ENCODE peak calls at places on chromosomes 2 and 18, in eight cellular contexts. M, C, I, Y, N, G, D and O are unnamed samples.

GRCh38 chr2:177010134-177010533 is 202.5 kb upstream of the HNRNPA3 start:
- DNase-seq in M (no peak), C (no peak), I (no peak), Y (no peak), N (no peak), G (no peak), D (no peak), O (no peak)

GRCh38 chr2:21468609-21469008 is 344.8 kb downstream of the TDRD15 start:
- DNase-seq in M (no peak), C (no peak), I (no peak), Y (no peak), N (no peak), G (no peak), D (no peak), O (no peak)

GRCh38 chr2:98563394-98563793 is 44.9 kb downstream of the COA5 start:
- DNase-seq in M (no peak), C (no peak), I (no peak), Y (no peak), N (no peak), G (no peak), D (peak; percentile 13), O (no peak)

GRCh38 chr18:37266290-37266689 is 299.3 kb downstream of the CELF4 start:
- DNase-seq in M (no peak), C (no peak), I (no peak), Y (no peak), N (no peak), G (no peak), D (no peak), O (no peak)

GRCh38 chr2:127161176-127162136 is 54.5 kb upstream of the BIN1 start:
- DNase-seq in M (no peak), C (peak; percentile 54), I (no peak), Y (no peak), N (no peak), G (no peak), D (no peak), O (no peak)

GRCh38 chr18:7065736-7066135 is 51.9 kb downstream of the LAMA1 start:
- DNase-seq in M (no peak), C (no peak), I (no peak), Y (no peak), N (no peak), G (no peak), D (no peak), O (no peak)

GRCh38 chr2:170679607-170680079 is 35.5 kb upstream of the SP5 start:
- DNase-seq in M (no peak), C (no peak), I (no peak), Y (no peak), N (no peak), G (no peak), D (no peak), O (peak; percentile 47)

GRCh38 chr18:22169011-22169888 is at the start of gene GATA6:
- DNase-seq in M (peak; percentile 94), C (peak; percentile 96), I (no peak), Y (peak; percentile 92), N (peak; percentile 70), G (peak; percentile 94), D (peak; percentile 96), O (peak; percentile 94)

GRCh38 chr2:182132605-182133004 is 147.0 kb downstream of the PPP1R1C start:
- DNase-seq in M (peak; percentile 12), C (no peak), I (no peak), Y (no peak), N (no peak), G (no peak), D (no peak), O (no peak)

GRCh38 chr2:179917272-179917671 is 55.9 kb upstream of the ZNF385B start:
- DNase-seq in M (peak; percentile 77), C (no peak), I (no peak), Y (no peak), N (no peak), G (no peak), D (no peak), O (no peak)

GRCh38 chr18:59667488-59667887 is 29.7 kb downstream of the CCBE1 start:
- DNase-seq in M (no peak), C (no peak), I (no peak), Y (no peak), N (no peak), G (no peak), D (no peak), O (no peak)

GRCh38 chr18:59662008-59662701 is 35.1 kb downstream of the CCBE1 start:
- DNase-seq in M (peak; percentile 65), C (no peak), I (no peak), Y (no peak), N (no peak), G (no peak), D (no peak), O (no peak)

GRCh38 chr18:59664329-59664728 is 32.9 kb downstream of the CCBE1 start:
- DNase-seq in M (no peak), C (no peak), I (no peak), Y (no peak), N (no peak), G (no peak), D (no peak), O (no peak)

GRCh38 chr18:59663096-59663495 is 34.1 kb downstream of the CCBE1 start:
- DNase-seq in M (no peak), C (no peak), I (no peak), Y (no peak), N (no peak), G (no peak), D (no peak), O (no peak)

DNA sequence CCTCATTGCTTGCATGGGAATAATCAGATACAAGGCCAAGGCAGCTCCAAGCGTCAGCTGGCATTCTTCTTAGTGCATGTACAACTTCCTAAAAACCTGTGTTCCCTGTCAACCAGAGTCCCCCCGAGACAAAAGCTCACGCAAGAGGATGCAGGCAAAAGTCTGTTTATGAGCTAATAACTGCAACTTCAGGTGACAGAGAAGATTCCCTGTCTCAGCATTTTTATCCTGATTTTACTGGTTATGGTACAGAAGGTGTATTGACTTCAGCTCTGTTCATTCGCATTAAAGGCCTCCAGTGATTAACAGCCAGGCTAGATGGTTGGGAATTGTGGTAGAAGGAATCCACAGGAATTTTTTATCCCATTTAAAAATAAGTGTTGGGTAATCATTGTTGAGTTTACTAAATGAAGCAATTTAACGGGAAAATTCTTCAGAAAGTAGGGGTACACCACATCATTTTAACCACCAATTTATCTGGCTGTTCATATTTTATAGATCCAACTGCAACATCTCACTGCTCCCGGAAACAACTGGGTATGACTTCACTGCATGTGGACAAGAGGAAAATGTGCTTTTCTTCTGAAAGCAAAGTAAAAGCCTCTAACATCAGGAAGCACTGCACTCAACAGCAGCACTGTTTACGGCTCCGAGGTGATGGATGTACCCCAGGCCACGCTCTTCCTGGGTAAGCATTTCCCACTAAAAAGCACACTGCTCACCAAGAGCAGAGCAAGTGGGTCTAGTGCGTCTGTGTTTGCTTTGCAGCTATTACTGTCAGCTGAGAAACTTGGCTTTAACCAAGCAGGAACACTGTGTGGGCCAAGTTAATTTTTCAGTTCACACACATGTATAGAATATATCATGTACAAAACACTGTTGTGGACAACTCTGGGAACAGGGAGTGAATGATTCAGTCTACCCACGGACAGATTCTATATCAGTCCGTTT is 31.9 kb downstream of the CCBE1 start:
- DNase-seq in M (peak; percentile 66), C (no peak), I (no peak), Y (no peak), N (no peak), G (no peak), D (no peak), O (no peak)
- H3K4me1 ChIP-seq in M (peaks cover 37% of the 10 kb centered on the region), C (peaks cover 10% of the 10 kb centered on the region), I (no peaks in the 10 kb centered on the region), Y (no peaks in the 10 kb centered on the region), N (no peaks in the 10 kb centered on the region), G (no peaks in the 10 kb centered on the region), D (peaks cover 9% of the 10 kb centered on the region), O (no peaks in the 10 kb centered on the region)

DNA sequence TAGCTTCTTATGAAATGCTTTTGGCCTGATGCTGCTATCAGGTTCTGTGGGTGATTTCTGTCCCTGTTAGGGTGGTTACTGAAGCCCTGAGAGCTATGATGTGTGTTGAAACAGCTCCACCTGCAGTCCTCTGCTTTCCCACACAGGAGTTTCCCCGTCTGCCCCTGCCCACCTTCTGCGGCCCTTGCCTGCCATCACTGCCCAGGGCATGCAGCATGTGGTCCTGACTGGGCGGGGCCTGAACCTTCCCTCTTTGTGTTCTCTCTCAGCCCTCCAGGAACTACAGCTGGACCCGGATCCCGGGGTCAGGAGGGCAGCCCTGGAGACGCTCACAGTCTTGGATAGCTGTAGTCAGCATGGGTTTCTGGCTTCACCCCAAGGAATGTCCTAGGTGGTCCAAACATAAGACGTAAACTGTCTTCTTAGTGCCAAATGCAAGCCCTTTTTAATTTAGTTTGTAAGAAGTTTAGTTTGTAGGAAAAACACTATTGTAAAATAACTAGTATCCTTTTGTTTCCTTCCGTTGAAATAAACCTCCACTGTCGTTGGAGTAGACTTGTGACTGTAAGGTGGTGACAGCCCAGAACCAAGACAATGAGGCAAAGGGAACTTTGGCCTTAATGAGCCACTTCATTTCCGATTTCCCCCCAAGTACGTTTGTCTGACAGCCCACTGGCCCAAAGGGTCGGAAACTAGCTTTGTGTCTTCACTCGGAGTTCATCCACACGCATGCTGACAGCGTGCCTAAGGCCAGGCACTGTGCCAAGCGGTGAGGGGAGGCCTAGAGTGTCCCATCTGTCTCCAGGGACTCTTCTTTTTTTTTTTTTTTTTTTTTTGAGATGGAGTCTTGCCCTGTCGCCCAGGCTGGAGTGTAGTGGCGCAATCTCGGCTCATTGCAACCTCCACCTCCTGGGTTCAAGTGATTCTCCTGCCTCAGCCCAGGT is 21.2 kb downstream of the HJURP start:
- DNase-seq in M (peak; percentile 69), C (no peak), I (peak; percentile 38), Y (no peak), N (no peak), G (no peak), D (no peak), O (no peak)
- TF ChIP-seq CTCF in M (peak; percentile 13), C (no peak), I (peak; percentile 60), Y (no peak), N (no peak), G (no peak), D (no peak), O (peak; percentile 21)

GRCh38 chr2:174341995-174342571 is 7.3 kb downstream of the SP9 start:
- DNase-seq in M (no peak), C (no peak), I (no peak), Y (no peak), N (no peak), G (no peak), D (no peak), O (no peak)
- H3K4me1 ChIP-seq in M (no peaks in the 10 kb centered on the region), C (peaks cover 4% of the 10 kb centered on the region), I (peaks cover 16% of the 10 kb centered on the region), Y (peaks cover 49% of the 10 kb centered on the region), N (peaks cover 16% of the 10 kb centered on the region), G (peaks cover 50% of the 10 kb centered on the region), D (peaks cover 34% of the 10 kb centered on the region), O (peaks cover 32% of the 10 kb centered on the region)

GRCh38 chr2:18496516-18496915 is 63.9 kb downstream of the RDH14 start:
- DNase-seq in M (no peak), C (no peak), I (no peak), Y (no peak), N (no peak), G (no peak), D (no peak), O (no peak)

GRCh38 chr2:18503686-18504085 is 56.8 kb downstream of the RDH14 start:
- DNase-seq in M (no peak), C (no peak), I (no peak), Y (no peak), N (no peak), G (no peak), D (no peak), O (no peak)

GRCh38 chr2:18498531-18498930 is 61.9 kb downstream of the RDH14 start:
- DNase-seq in M (no peak), C (no peak), I (no peak), Y (no peak), N (no peak), G (no peak), D (no peak), O (no peak)

GRCh38 chr2:18500333-18500732 is 60.1 kb downstream of the RDH14 start:
- DNase-seq in M (peak; percentile 79), C (no peak), I (no peak), Y (no peak), N (no peak), G (no peak), D (no peak), O (no peak)

GRCh38 chr2:18501156-18501555 is 59.3 kb downstream of the RDH14 start:
- DNase-seq in M (no peak), C (no peak), I (no peak), Y (no peak), N (no peak), G (no peak), D (no peak), O (no peak)
- TF ChIP-seq CTCF in M (no peak), C (no peak), I (no peak), Y (no peak), N (no peak), G (no peak), D (no peak), O (no peak)